ENCODE peak calls at places on chromosomes 12 and 14, in seven cellular contexts. One of them, this sample, is unnamed.

GRCh38 chr12:71638499-71638898 is 25.1 kb downstream of the ZFC3H1 start:
- DNase-seq in brain microvascular endothelial cell: no peak
- DNase-seq in RWPE2: no peak
- DNase-seq in SK-N-MC: no peak
- DNase-seq in substantia nigra: no peak
- DNase-seq in ovary: no peak
- DNase-seq in PC-9: no peak
- DNase-seq in this sample: no peak

GRCh38 chr12:78185109-78185508 is 354.4 kb downstream of the NAV3 start:
- DNase-seq in brain microvascular endothelial cell: no peak
- DNase-seq in RWPE2: no peak
- DNase-seq in SK-N-MC: no peak
- DNase-seq in substantia nigra: no peak
- DNase-seq in ovary: no peak
- DNase-seq in PC-9: no peak
- DNase-seq in this sample: no peak

GRCh38 chr14:68191567-68192321 is 372.2 kb downstream of the RAD51B start:
- DNase-seq in brain microvascular endothelial cell: no peak
- DNase-seq in RWPE2: no peak
- DNase-seq in SK-N-MC: no peak
- DNase-seq in substantia nigra: no peak
- DNase-seq in ovary: no peak
- DNase-seq in PC-9: no peak
- DNase-seq in this sample: peak; percentile 96

GRCh38 chr14:102591372-102591943 is 991 bp upstream of the RCOR1 start:
- DNase-seq in brain microvascular endothelial cell: no peak
- DNase-seq in RWPE2: no peak
- DNase-seq in SK-N-MC: no peak
- DNase-seq in substantia nigra: no peak
- DNase-seq in ovary: peak; percentile 69
- DNase-seq in PC-9: peak; percentile 47
- DNase-seq in this sample: no peak

GRCh38 chr14:69153848-69154208 is 909 bp upstream of the DCAF5 start:
- DNase-seq in brain microvascular endothelial cell: no peak
- DNase-seq in RWPE2: no peak
- DNase-seq in SK-N-MC: no peak
- DNase-seq in substantia nigra: no peak
- DNase-seq in ovary: peak; percentile 30
- DNase-seq in PC-9: no peak
- DNase-seq in this sample: no peak

GRCh38 chr12:32312049-32312670 is 87.2 kb upstream of the FGD4 start:
- DNase-seq in brain microvascular endothelial cell: peak; percentile 14
- DNase-seq in RWPE2: no peak
- DNase-seq in SK-N-MC: peak; percentile 57
- DNase-seq in substantia nigra: no peak
- DNase-seq in ovary: no peak
- DNase-seq in PC-9: no peak
- DNase-seq in this sample: no peak

GRCh38 chr12:71556471-71556870 is 107.2 kb downstream of the ZFC3H1 start:
- DNase-seq in brain microvascular endothelial cell: no peak
- DNase-seq in RWPE2: no peak
- DNase-seq in SK-N-MC: no peak
- DNase-seq in substantia nigra: no peak
- DNase-seq in ovary: no peak
- DNase-seq in PC-9: no peak
- DNase-seq in this sample: no peak

GRCh38 chr12:120093336-120093591 is 23.3 kb downstream of the RAB35 start:
- DNase-seq in brain microvascular endothelial cell: no peak
- DNase-seq in RWPE2: no peak
- DNase-seq in SK-N-MC: no peak
- DNase-seq in substantia nigra: no peak
- DNase-seq in ovary: no peak
- DNase-seq in PC-9: no peak
- DNase-seq in this sample: no peak

GRCh38 chr12:71973687-71974086 is 35.0 kb downstream of the TPH2 start:
- DNase-seq in brain microvascular endothelial cell: no peak
- DNase-seq in RWPE2: no peak
- DNase-seq in SK-N-MC: no peak
- DNase-seq in substantia nigra: no peak
- DNase-seq in ovary: no peak
- DNase-seq in PC-9: no peak
- DNase-seq in this sample: no peak

GRCh38 chr12:53235164-53235563 is 3.2 kb upstream of the RARG start:
- DNase-seq in brain microvascular endothelial cell: no peak
- DNase-seq in RWPE2: no peak
- DNase-seq in SK-N-MC: no peak
- DNase-seq in substantia nigra: no peak
- DNase-seq in ovary: no peak
- DNase-seq in PC-9: no peak
- DNase-seq in this sample: no peak

DNA sequence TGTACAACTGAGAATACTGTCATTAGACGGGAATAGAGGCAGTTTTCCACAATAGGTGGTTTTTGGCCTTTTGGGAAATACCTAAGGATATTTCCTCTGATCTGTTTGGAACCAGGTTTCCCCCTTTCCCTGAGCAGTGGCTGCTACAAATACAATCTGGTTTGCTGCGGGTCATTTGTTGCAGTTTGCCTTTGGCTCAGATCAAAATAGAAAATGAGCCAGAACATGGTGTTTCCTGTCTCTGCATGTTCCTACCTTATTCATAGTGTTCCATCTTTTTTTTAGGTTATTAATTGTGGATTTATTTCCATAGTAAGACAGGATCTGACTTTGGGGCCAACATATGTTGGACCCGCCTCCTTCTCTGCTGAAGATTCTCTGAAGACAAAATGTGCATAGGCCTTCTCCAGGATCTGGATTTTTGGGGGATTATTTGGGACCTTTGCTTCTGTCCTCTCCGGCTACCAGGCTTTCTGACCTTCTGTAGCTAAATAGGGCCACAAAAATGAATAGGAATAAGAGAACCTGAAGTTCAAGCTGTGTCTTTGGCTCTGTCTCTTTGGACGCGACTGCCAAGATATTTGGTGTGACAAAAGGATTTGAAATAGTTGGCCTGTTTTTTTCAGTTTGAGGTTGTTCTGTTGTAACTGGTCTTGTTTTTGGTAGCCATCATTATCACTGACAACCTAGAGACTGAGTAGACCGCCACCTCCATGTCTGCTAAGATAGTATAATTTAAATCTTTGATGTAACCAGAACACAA is 146.9 kb downstream of the PRKCH start:
- DNase-seq in brain microvascular endothelial cell: no peak
- DNase-seq in RWPE2: no peak
- DNase-seq in SK-N-MC: no peak
- DNase-seq in substantia nigra: no peak
- DNase-seq in ovary: no peak
- DNase-seq in PC-9: no peak
- DNase-seq in this sample: no peak
- H3K27ac ChIP-seq in brain microvascular endothelial cell: no peak overlapping the region
- H3K27ac ChIP-seq in RWPE2: peak overlapping the region; percentile 93
- H3K27ac ChIP-seq in SK-N-MC: no peak overlapping the region
- H3K27ac ChIP-seq in substantia nigra: no peak overlapping the region
- H3K27ac ChIP-seq in ovary: no peak overlapping the region
- H3K27ac ChIP-seq in PC-9: no peak overlapping the region
- H3K27ac ChIP-seq in this sample: peak overlapping the region; percentile 6

GRCh38 chr12:116210131-116210530 is 67.4 kb downstream of the MED13L start:
- DNase-seq in brain microvascular endothelial cell: no peak
- DNase-seq in RWPE2: no peak
- DNase-seq in SK-N-MC: no peak
- DNase-seq in substantia nigra: no peak
- DNase-seq in ovary: no peak
- DNase-seq in PC-9: no peak
- DNase-seq in this sample: no peak

GRCh38 chr12:116210762-116211161 is 66.7 kb downstream of the MED13L start:
- DNase-seq in brain microvascular endothelial cell: no peak
- DNase-seq in RWPE2: no peak
- DNase-seq in SK-N-MC: no peak
- DNase-seq in substantia nigra: no peak
- DNase-seq in ovary: no peak
- DNase-seq in PC-9: no peak
- DNase-seq in this sample: no peak

GRCh38 chr12:116215021-116215420 is 62.5 kb downstream of the MED13L start:
- DNase-seq in brain microvascular endothelial cell: no peak
- DNase-seq in RWPE2: no peak
- DNase-seq in SK-N-MC: no peak
- DNase-seq in substantia nigra: no peak
- DNase-seq in ovary: no peak
- DNase-seq in PC-9: no peak
- DNase-seq in this sample: no peak

GRCh38 chr12:116213885-116214527 is 63.5 kb downstream of the MED13L start:
- DNase-seq in brain microvascular endothelial cell: no peak
- DNase-seq in RWPE2: no peak
- DNase-seq in SK-N-MC: no peak
- DNase-seq in substantia nigra: no peak
- DNase-seq in ovary: no peak
- DNase-seq in PC-9: no peak
- DNase-seq in this sample: no peak

GRCh38 chr12:116213014-116213413 is 64.5 kb downstream of the MED13L start:
- DNase-seq in brain microvascular endothelial cell: no peak
- DNase-seq in RWPE2: no peak
- DNase-seq in SK-N-MC: no peak
- DNase-seq in substantia nigra: no peak
- DNase-seq in ovary: no peak
- DNase-seq in PC-9: no peak
- DNase-seq in this sample: no peak
- H3K27ac ChIP-seq in brain microvascular endothelial cell: no peak overlapping the region
- H3K27ac ChIP-seq in RWPE2: no peak overlapping the region
- H3K27ac ChIP-seq in SK-N-MC: peak overlapping the region; percentile 45
- H3K27ac ChIP-seq in substantia nigra: no peak overlapping the region
- H3K27ac ChIP-seq in ovary: no peak overlapping the region
- H3K27ac ChIP-seq in PC-9: no peak overlapping the region
- H3K27ac ChIP-seq in this sample: no peak overlapping the region

GRCh38 chr12:12501121-12501520 is 61.5 kb downstream of the DUSP16 start:
- DNase-seq in brain microvascular endothelial cell: no peak
- DNase-seq in RWPE2: no peak
- DNase-seq in SK-N-MC: no peak
- DNase-seq in substantia nigra: no peak
- DNase-seq in ovary: no peak
- DNase-seq in PC-9: no peak
- DNase-seq in this sample: no peak
- H3K27ac ChIP-seq in brain microvascular endothelial cell: no peak overlapping the region
- H3K27ac ChIP-seq in RWPE2: no peak overlapping the region
- H3K27ac ChIP-seq in SK-N-MC: no peak overlapping the region
- H3K27ac ChIP-seq in substantia nigra: no peak overlapping the region
- H3K27ac ChIP-seq in ovary: no peak overlapping the region
- H3K27ac ChIP-seq in PC-9: no peak overlapping the region
- H3K27ac ChIP-seq in this sample: no peak overlapping the region

GRCh38 chr12:15662303-15662980 is 126.7 kb downstream of the EPS8 start:
- DNase-seq in brain microvascular endothelial cell: peak; percentile 43
- DNase-seq in RWPE2: no peak
- DNase-seq in SK-N-MC: no peak
- DNase-seq in substantia nigra: no peak
- DNase-seq in ovary: no peak
- DNase-seq in PC-9: no peak
- DNase-seq in this sample: peak; percentile 81

GRCh38 chr12:15664491-15664890 is 124.7 kb downstream of the EPS8 start:
- DNase-seq in brain microvascular endothelial cell: no peak
- DNase-seq in RWPE2: no peak
- DNase-seq in SK-N-MC: no peak
- DNase-seq in substantia nigra: no peak
- DNase-seq in ovary: no peak
- DNase-seq in PC-9: no peak
- DNase-seq in this sample: no peak

DNA sequence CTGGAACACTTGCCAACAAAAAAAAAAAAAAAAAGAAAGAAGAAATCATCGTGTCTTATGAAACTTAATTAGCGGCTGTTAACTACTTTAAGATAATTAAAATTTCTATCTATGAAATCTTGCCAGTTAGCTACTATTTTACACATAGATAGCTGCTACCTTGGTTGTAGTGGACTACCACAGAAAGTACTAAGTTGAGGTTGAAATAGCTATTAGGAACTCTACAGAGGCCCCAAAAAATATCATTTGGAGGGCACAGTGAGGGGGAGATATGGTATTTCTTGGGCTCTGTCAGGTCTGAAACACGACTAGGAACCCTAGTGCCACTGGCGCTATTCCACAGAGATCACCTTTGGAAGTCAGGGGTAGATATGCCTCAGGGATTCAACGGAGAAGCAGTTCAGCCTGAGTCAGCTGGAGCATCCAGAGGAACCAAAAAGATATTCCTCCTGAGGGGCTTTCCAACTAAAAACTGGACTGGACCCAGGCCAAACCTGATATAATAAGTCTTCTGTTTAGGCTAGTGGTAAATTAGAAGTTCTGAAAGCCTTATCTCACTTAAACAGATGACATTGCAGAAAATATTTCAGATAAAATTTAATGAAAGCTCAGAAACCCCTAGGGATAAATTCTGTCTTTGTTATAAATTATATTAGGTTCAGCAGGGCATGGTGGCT is 126.1 kb downstream of the EPS8 start:
- DNase-seq in brain microvascular endothelial cell: no peak
- DNase-seq in RWPE2: no peak
- DNase-seq in SK-N-MC: no peak
- DNase-seq in substantia nigra: no peak
- DNase-seq in ovary: no peak
- DNase-seq in PC-9: peak; percentile 21
- DNase-seq in this sample: no peak
- H3K27ac ChIP-seq in brain microvascular endothelial cell: peak overlapping the region; percentile 82
- H3K27ac ChIP-seq in RWPE2: peak overlapping the region; percentile 71
- H3K27ac ChIP-seq in SK-N-MC: no peak overlapping the region
- H3K27ac ChIP-seq in substantia nigra: no peak overlapping the region
- H3K27ac ChIP-seq in ovary: no peak overlapping the region
- H3K27ac ChIP-seq in PC-9: peak overlapping the region; percentile 97
- H3K27ac ChIP-seq in this sample: peak overlapping the region; percentile 82

DNA sequence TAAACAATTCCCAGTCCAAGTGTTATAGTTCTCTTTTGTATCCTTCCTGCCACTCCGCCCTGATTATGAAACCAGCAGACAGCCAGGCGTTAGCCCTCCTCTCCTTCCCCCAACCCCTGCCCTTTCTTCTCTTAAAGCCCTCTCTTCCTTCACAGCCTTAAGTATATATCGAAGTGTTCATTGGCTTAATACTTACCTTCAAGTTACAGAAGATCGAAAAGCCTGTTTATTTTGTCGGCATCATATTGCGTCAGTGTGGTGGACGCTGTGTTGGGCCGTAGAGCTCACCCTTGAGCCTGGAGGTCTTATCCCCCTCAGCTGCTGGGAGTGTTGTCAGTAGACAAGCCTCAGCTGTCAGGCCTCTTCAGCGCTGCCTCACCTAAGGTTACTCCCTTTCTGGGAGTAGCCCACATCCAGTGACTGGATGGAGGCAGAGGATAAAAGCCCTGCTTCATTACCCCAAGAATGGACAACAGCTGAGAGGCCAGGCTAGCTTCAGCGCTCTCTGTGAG is 36.2 kb downstream of the CMAS start:
- DNase-seq in brain microvascular endothelial cell: no peak
- DNase-seq in RWPE2: no peak
- DNase-seq in SK-N-MC: no peak
- DNase-seq in substantia nigra: no peak
- DNase-seq in ovary: no peak
- DNase-seq in PC-9: no peak
- DNase-seq in this sample: no peak
- H3K27ac ChIP-seq in brain microvascular endothelial cell: no peak overlapping the region
- H3K27ac ChIP-seq in RWPE2: no peak overlapping the region
- H3K27ac ChIP-seq in SK-N-MC: no peak overlapping the region
- H3K27ac ChIP-seq in substantia nigra: no peak overlapping the region
- H3K27ac ChIP-seq in ovary: no peak overlapping the region
- H3K27ac ChIP-seq in PC-9: no peak overlapping the region
- H3K27ac ChIP-seq in this sample: no peak overlapping the region